ENCODE peak calls at places on chromosomes 3 and 15, in four cellular contexts. B is body of pancreas, W is psoas muscle, R is H7. M is an unnamed sample.

GRCh38 chr15:23954931-23955330 is 267.8 kb upstream of the NDN start:
- DNase-seq in B (no peak), W (no peak), R (peak; percentile 16), M (no peak)

GRCh38 chr3:32200490-32200889 is 38.0 kb upstream of the CMTM8 start:
- DNase-seq in W (peak; percentile 83), R (no peak), B (peak; percentile 35), M (no peak)

GRCh38 chr3:165603196-165603595 is 234.0 kb downstream of the BCHE start:
- DNase-seq in R (no peak), W (no peak), B (no peak), M (no peak)

GRCh38 chr3:129058441-129059194 is 2.0 kb upstream of the GP9 start:
- DNase-seq in W (peak; percentile 8), B (peak; percentile 70), R (no peak), M (no peak)

GRCh38 chr3:111332488-111333095 is 209.4 kb upstream of the CD96 start:
- DNase-seq in B (no peak), W (no peak), R (no peak), M (no peak)

GRCh38 chr3:67655364-67656121 is 1.1 kb upstream of the SUCLG2 start:
- DNase-seq in W (peak; percentile 48), R (no peak), B (no peak), M (peak; percentile 21)

GRCh38 chr3:15860014-15860934 is 62.5 kb upstream of the ANKRD28 start:
- DNase-seq in W (peak; percentile 49), R (peak; percentile 37), B (peak; percentile 42), M (peak; percentile 33)

GRCh38 chr15:94494732-94495131 is 263.4 kb downstream of the MCTP2 start:
- DNase-seq in R (no peak), B (no peak), W (no peak), M (no peak)

GRCh38 chr3:18428036-18428435 is 2.9 kb upstream of the SATB1 start:
- DNase-seq in W (no peak), B (no peak), R (no peak), M (no peak)

GRCh38 chr3:170467560-170467959 is 48.9 kb downstream of the CLDN11 start:
- DNase-seq in W (no peak), B (no peak), R (no peak), M (no peak)

GRCh38 chr3:133871368-133872090 is 24.2 kb downstream of the RAB6B start:
- DNase-seq in B (no peak), R (no peak), W (no peak), M (no peak)

GRCh38 chr15:94154255-94154654 is 77.1 kb upstream of the MCTP2 start:
- DNase-seq in B (no peak), W (no peak), R (no peak), M (no peak)

GRCh38 chr15:71252036-71252898 is 137.0 kb downstream of the THSD4 start:
- DNase-seq in B (no peak), R (no peak), W (no peak), M (peak; percentile 94)

GRCh38 chr15:95536638-95537037 is 793.9 kb upstream of the NR2F2 start:
- DNase-seq in R (no peak), W (no peak), B (no peak), M (no peak)

GRCh38 chr15:95405447-95405846 is 925.1 kb upstream of the NR2F2 start:
- DNase-seq in B (no peak), W (no peak), R (no peak), M (no peak)

GRCh38 chr15:21267686-21268395 is 172.5 kb downstream of the POTEB3 start:
- DNase-seq in B (no peak), R (no peak), W (no peak), M (no peak)

GRCh38 chr3:196274585-196274984 is 12.9 kb downstream of the PCYT1A start:
- DNase-seq in B (no peak), R (no peak), W (no peak), M (no peak)

GRCh38 chr3:44963571-44964325 is 12.2 kb downstream of the ZDHHC3 start:
- DNase-seq in R (no peak), B (no peak), W (no peak), M (no peak)

GRCh38 chr3:5231536-5231935 is 44.0 kb downstream of the EDEM1 start:
- DNase-seq in R (no peak), B (no peak), W (no peak), M (no peak)

GRCh38 chr3:48279926-48280325 is 39.0 kb downstream of the ZNF589 start:
- DNase-seq in R (no peak), W (no peak), B (no peak), M (no peak)

GRCh38 chr3:173465112-173465511 is 67.6 kb downstream of the NLGN1 start:
- DNase-seq in B (no peak), R (no peak), W (no peak), M (no peak)

GRCh38 chr3:167450195-167450594 is 23.6 kb downstream of the SERPINI2 start:
- DNase-seq in W (no peak), B (no peak), R (no peak), M (no peak)

DNA sequence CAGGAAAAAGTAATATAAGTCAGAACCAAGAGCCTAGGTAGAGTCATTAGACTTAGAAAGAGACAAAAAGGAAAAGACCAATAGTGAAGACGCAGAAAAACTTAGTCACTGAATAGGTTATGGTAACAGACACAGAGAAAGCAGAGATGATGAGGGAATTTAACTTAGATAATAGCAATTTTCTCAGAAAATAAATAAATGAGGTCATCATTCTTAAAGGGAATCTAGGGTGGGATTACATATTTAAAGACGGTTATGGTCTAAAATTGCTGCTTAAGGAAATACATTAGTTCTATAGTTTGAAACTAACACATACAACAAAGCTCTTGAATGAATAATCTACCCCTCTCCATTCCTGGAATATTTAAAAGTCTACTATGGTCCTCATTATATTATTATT is 59.4 kb downstream of the UBR1 start:
- DNase-seq in R (no peak), W (no peak), B (no peak), M (no peak)
- H3K36me3 ChIP-seq in R (peaks cover 2% of the 10 kb centered on the region), W (peaks cover 3% of the 10 kb centered on the region), B (no peaks in the 10 kb centered on the region), M (peaks cover 55% of the 10 kb centered on the region)

DNA sequence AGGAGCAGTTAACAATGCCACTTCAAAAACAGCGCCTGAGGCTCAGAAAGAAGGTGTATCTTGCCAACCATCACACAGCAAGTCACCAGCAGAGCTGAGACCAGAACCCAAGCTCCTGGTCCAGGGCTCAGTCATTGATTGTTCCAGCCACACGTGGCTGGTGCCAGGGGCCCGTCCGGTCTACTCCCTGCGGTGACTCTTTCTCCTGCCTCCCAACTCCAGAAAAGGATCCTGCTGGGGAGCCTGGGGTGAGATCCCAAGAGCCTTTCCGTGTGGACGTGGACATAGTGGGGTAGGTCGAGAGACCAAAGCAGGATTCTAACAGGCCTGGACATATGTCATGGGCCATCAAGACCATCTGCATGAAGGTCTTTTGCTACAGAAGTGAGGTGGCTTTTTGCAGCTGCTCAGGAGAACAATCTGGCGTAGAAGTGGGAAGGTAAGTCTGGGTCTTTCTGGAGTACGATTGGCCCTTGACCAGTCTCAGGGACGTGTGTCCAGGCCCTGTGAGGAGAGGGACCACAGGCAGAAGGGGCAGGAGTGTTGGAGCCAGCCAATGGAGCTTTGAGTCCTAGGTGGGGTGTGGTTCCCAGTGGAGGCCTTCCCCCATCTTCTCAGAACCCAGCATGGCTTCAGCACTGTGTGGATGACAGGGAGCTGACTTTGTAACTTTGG is 105.4 kb downstream of the HMG20A start:
- DNase-seq in W (peak; percentile 23), R (no peak), B (no peak), M (no peak)
- H3K36me3 ChIP-seq in W (no peaks in the 10 kb centered on the region), R (no peaks in the 10 kb centered on the region), B (no peaks in the 10 kb centered on the region), M (no peaks in the 10 kb centered on the region)

DNA sequence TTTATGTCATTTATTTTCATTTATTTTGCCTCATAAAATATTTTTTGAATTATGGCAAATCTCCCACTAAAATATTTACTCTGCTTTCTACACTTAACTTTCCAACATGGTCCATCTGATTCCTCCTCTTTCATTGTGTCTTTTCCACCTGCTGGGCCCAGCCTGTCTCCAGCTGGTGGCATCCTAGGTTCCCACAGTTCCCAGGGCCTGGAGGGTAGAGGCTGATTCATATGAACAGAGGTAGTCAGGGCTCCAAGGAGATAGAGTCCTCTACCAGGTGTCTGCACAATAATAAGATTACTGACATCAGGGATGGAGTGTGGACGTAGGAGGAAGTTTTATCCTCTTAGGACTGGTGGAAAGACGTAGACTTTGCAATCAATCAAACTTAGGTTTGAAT is 14.3 kb downstream of the ZBTB38 start:
- DNase-seq in B (no peak), W (no peak), R (no peak), M (no peak)
- H3K36me3 ChIP-seq in B (no peaks in the 10 kb centered on the region), W (peaks cover 11% of the 10 kb centered on the region), R (no peaks in the 10 kb centered on the region), M (no peaks in the 10 kb centered on the region)

GRCh38 chr3:172312006-172312405 is 136.2 kb downstream of the GHSR start:
- DNase-seq in B (no peak), W (no peak), R (no peak), M (no peak)

GRCh38 chr3:172310361-172310760 is 137.9 kb downstream of the GHSR start:
- DNase-seq in W (no peak), B (no peak), R (no peak), M (no peak)

GRCh38 chr3:172311217-172311616 is 137.0 kb downstream of the GHSR start:
- DNase-seq in R (no peak), W (no peak), B (no peak), M (no peak)

GRCh38 chr3:172309059-172309458 is 139.2 kb downstream of the GHSR start:
- DNase-seq in R (no peak), B (no peak), W (no peak), M (no peak)

GRCh38 chr3:172309741-172310140 is 138.5 kb downstream of the GHSR start:
- DNase-seq in W (no peak), B (no peak), R (no peak), M (no peak)
- H3K36me3 ChIP-seq in W (peaks cover 4% of the 10 kb centered on the region), B (no peaks in the 10 kb centered on the region), R (peaks cover 9% of the 10 kb centered on the region), M (peaks cover 22% of the 10 kb centered on the region)

GRCh38 chr3:197830967-197831313 is 39.9 kb downstream of the LRCH3 start:
- DNase-seq in R (no peak), B (no peak), W (no peak), M (no peak)
- H3K36me3 ChIP-seq in R (peaks cover 14% of the 10 kb centered on the region), B (peaks cover 5% of the 10 kb centered on the region), W (peaks cover 9% of the 10 kb centered on the region), M (peaks cover 12% of the 10 kb centered on the region)

GRCh38 chr3:81740731-81741130 is 20.7 kb downstream of the GBE1 start:
- DNase-seq in R (no peak), W (no peak), B (no peak), M (no peak)
- H3K36me3 ChIP-seq in R (no peaks in the 10 kb centered on the region), W (no peaks in the 10 kb centered on the region), B (no peaks in the 10 kb centered on the region), M (no peaks in the 10 kb centered on the region)

DNA sequence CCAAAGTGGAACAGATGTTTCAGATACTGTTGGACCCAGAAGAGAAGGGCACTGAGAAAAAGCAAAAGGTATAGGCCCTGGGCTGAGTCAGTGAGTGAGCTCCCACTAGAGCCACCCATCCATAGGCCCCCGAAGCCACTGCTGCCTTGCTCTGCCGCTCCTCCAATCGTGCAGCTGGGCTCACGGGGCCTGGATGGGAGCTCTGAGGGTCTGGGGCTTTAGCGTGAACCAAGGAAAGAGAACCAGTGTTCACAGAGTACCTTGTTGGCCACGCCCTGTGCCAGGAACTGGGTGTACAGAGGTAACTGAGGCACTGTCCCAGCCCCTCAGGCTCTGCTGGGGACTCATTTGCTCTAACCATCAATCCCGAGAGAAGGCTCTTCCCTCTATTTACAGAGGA is 4.7 kb downstream of the UNC45A start:
- DNase-seq in R (no peak), W (no peak), B (no peak), M (no peak)
- H3K36me3 ChIP-seq in R (peaks cover 38% of the 10 kb centered on the region), W (peaks cover 3% of the 10 kb centered on the region), B (peaks cover 12% of the 10 kb centered on the region), M (peaks cover 46% of the 10 kb centered on the region)